ENCODE peak calls at places on chromosomes 6 and 20, in four cellular contexts. L is IMR-90, Q is HepG2, Y is GM12878. G is an unnamed sample.

GRCh38 chr6:133645000-133645619 is 243.8 kb upstream of the TCF21 start:
- DNase-seq in Q (no peak), L (peak), Y (no peak), G (no peak)

GRCh38 chr20:40897177-40897700 is 131.4 kb upstream of the TOP1 start:
- DNase-seq in Q (no peak), L (peak), Y (no peak), G (peak)

GRCh38 chr6:41697902-41698349 is 37.5 kb downstream of the TFEB start:
- DNase-seq in Y (no peak), Q (no peak), L (peak), G (no peak)

GRCh38 chr6:27495386-27496135 is 22.7 kb upstream of the ZNF184 start:
- DNase-seq in Q (peak), L (peak), Y (peak), G (peak)

GRCh38 chr20:63497138-63497945 is 1.5 kb downstream of the EEF1A2 start:
- DNase-seq in Y (no peak), Q (no peak), L (no peak), G (peak)

GRCh38 chr6:15628499-15629131 is 34.2 kb downstream of the DTNBP1 start:
- DNase-seq in Y (no peak), Q (no peak), L (peak), G (no peak)

GRCh38 chr6:148307400-148307799 is 35.2 kb upstream of the SASH1 start:
- DNase-seq in L (peak), Y (no peak), Q (no peak), G (no peak)

GRCh38 chr20:35285806-35286076 is 1.2 kb upstream of the EIF6 start:
- DNase-seq in Q (peak), L (peak), Y (no peak), G (no peak)

GRCh38 chr20:23257848-23258746 is 92.5 kb upstream of the NXT1 start:
- DNase-seq in L (peak), Y (no peak), Q (no peak), G (peak)

GRCh38 chr6:160088069-160088773 is 33.4 kb upstream of the SLC22A1 start:
- DNase-seq in L (peak), Y (no peak), Q (peak), G (peak)

GRCh38 chr6:108157972-108158441 is 7.8 kb upstream of the NR2E1 start:
- DNase-seq in L (no peak), Y (no peak), Q (no peak), G (peak)

GRCh38 chr6:3252369-3252768 is 6.4 kb upstream of the PSMG4 start:
- DNase-seq in L (no peak), Q (peak), Y (no peak), G (no peak)

GRCh38 chr6:109440325-109441068 is at the start of the genes PPIL6 and SMPD2:
- DNase-seq in L (peak), Y (no peak), Q (peak), G (peak)

GRCh38 chr20:50312682-50313187 is 122.1 kb downstream of the CEBPB start:
- DNase-seq in Y (no peak), Q (no peak), L (peak), G (no peak)

GRCh38 chr20:46557231-46557956 is 6.9 kb upstream of the OCSTAMP start:
- DNase-seq in Q (no peak), Y (no peak), L (peak), G (no peak)

GRCh38 chr6:161373905-161374451 is 100.1 kb upstream of the AGPAT4 start:
- DNase-seq in Y (no peak), L (peak), Q (peak), G (peak)

GRCh38 chr6:4004249-4004648 is 74.7 kb downstream of the FAM217A start:
- DNase-seq in Q (no peak), Y (no peak), L (peak), G (no peak)

GRCh38 chr6:49551126-49551865 is 828 bp downstream of the C6orf141 start:
- DNase-seq in Y (no peak), Q (no peak), L (no peak), G (no peak)

GRCh38 chr6:14053776-14054175 is 63.8 kb upstream of the CD83 start:
- DNase-seq in L (peak), Q (no peak), Y (no peak), G (no peak)

GRCh38 chr6:157647261-157647915 is 175.7 kb upstream of the SNX9 start:
- DNase-seq in Q (no peak), Y (no peak), L (no peak), G (no peak)

GRCh38 chr20:61118429-61119224 is 133.4 kb upstream of the CDH4 start:
- DNase-seq in Y (no peak), L (peak), Q (no peak), G (no peak)

GRCh38 chr20:61121661-61122060 is 130.4 kb upstream of the CDH4 start:
- DNase-seq in Y (no peak), Q (no peak), L (no peak), G (no peak)

GRCh38 chr20:61123286-61123685 is 128.8 kb upstream of the CDH4 start:
- DNase-seq in Q (no peak), Y (no peak), L (no peak), G (no peak)

GRCh38 chr20:61119263-61119662 is 132.8 kb upstream of the CDH4 start:
- DNase-seq in L (no peak), Y (no peak), Q (no peak), G (no peak)

DNA sequence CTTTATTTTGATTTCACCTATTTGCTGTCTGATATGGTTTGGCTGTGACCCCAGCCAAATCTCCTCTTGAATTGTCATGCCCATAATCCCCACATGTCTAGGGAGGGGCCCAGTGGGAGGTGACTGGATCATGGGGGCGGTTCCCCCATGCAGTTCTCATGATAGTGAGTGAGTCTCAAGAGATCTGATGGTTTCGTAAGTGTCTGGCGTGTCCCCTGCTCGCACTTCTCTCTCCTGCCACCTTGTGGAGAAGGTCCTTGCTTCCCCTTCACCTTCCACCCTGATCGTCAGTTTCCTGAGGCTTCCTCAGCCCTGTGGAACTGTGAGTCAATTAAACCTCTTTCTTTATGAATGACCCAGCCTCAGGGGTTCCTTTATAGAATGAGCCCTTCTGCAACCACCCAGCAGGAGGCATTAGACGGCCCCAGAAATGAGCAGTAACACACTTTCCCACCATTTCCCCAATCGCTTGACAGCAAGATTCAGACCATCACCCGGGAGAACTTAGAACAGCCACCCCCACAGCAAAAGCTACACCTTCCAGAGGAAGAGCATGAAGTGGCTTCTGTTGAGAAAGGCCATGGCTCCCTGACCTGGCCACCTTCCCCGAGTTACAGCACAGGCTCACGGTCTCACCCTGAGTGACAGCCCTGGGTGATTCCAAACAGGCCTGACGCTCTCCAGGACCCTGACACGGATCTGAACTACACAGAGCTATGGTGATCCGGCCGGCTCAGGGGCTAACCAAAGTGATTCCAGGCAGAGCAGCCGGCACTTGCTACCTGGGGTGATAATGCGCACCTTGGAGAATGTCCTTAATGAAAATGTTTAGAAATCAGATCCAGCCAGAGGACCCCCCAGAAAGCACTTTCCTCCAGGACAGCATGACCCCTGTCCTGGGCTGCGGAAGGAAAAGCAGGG is 131.2 kb upstream of the CDH4 start:
- DNase-seq in L (peak), Y (no peak), Q (peak), G (no peak)
- TF ChIP-seq RFX5 in L (no peak), Y (no peak), Q (no peak), G (no peak)

DNA sequence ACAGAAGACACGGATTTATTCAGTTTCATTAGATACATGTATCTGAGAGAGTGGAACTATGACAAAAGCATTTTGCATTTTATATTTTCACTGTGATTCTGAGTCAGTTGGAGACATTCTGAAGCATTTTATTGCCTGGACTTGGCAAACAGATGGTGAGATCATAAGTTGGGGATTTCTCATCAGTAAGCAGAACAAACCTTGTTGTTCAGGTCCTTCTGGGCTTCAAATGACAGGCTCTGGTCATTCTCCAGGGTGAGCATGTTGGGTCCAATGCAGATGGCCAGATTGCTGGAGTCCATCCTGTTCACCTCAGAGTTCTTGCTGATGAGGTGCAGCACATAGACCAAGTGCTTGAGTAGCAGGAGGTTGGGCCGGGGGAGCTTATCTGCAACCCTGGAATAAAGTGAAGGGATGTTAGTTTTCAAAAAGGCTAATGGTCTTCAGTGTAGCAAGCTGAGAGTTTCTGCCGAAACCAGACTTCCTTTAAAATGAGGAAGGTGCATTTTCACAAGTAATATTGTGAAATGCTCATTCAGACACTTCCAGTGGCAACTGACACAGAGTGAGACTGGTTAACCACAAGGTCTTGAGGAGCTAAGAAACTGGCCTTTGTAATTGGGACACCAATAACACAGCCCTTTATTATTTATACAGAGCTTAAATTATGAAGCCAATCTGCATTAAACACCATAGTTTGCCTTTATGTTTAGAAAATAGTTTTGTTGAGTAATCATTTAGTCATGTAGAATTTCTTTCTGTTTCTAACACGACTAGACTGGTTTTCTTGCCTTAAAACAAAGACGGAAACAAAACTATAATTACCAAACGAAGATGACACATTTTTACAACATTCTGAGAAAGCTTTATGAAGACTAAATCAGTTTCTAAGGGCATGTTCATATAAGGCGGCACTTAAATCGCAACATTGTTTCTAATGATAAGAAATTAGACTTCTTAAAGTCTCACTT is 5.6 kb downstream of the TAGAP start:
- DNase-seq in Q (no peak), L (peak), Y (peak), G (no peak)
- H3K4me3 ChIP-seq in Q (no peak), L (no peak), Y (peak), G (no peak)

DNA sequence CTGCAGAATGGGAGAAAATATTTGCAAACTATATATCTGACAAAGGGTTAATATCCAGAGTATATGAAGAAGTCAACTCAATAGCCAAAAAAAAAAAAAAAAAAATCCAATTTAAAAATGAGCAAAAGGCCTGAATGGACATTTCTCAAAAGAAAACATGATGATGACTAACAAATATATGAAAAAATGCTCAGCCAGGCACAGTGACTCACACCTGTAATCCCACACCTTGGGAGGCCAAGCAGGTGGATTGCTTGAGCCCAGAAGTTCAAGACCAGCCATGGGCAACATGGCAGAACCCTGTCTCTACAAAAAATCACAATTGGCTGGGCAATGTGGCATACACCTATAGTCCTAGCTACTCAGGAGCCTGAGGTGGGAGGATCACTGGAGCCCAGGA is 2.1 kb upstream of the ECHDC1 start:
- DNase-seq in Y (no peak), L (no peak), Q (no peak), G (no peak)
- TF ChIP-seq RFX5 in Y (no peak), L (no peak), Q (no peak), G (no peak)

GRCh38 chr6:114377881-114378280 is 35.1 kb upstream of the HS3ST5 start:
- DNase-seq in Y (no peak), L (peak), Q (no peak), G (no peak)
- H3K4me3 ChIP-seq in Y (no peak), L (no peak), Q (no peak), G (no peak)

GRCh38 chr20:33441142-33441955 is 2.2 kb downstream of the SNTA1 start:
- DNase-seq in Q (peak), Y (no peak), L (no peak), G (no peak)
- TF ChIP-seq RFX5 in Q (peak), Y (no peak), L (no peak), G (no peak)

DNA sequence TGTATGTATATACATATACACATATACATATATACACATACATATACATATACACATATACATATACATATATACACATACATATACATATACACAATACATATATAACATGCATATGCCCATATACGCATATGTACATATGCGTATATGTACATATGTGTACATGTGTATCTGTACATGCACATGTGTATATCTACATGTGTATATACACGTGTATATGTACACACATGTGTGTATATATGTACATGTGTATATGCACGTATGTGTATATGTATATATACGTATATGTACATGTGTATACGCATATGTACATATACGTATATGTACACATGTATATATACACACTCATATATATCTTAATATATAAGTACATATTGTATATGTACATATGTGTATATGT is 60.3 kb downstream of the RGS17 start:
- DNase-seq in Q (no peak), L (no peak), Y (no peak), G (no peak)
- H3K4me3 ChIP-seq in Q (no peak), L (no peak), Y (no peak), G (no peak)

GRCh38 chr6:25188232-25188631 is 90.9 kb upstream of the CARMIL1 start:
- DNase-seq in L (no peak), Q (no peak), Y (no peak), G (no peak)

GRCh38 chr6:25193865-25194679 is 85.1 kb upstream of the CARMIL1 start:
- DNase-seq in Y (no peak), Q (no peak), L (no peak), G (no peak)

GRCh38 chr6:25197116-25197515 is 82.1 kb upstream of the CARMIL1 start:
- DNase-seq in Y (no peak), Q (no peak), L (no peak), G (no peak)

GRCh38 chr6:25192562-25192961 is 86.6 kb upstream of the CARMIL1 start:
- DNase-seq in Q (no peak), L (peak), Y (no peak), G (no peak)

GRCh38 chr6:25193147-25193864 is 85.9 kb upstream of the CARMIL1 start:
- DNase-seq in L (peak), Y (no peak), Q (no peak), G (no peak)
- TF ChIP-seq RFX5 in L (no peak), Y (no peak), Q (no peak), G (no peak)

GRCh38 chr6:32664827-32665362 is 1.6 kb downstream of the HLA-DQB1 start:
- DNase-seq in Y (no peak), Q (no peak), L (no peak), G (no peak)
- H3K4me3 ChIP-seq in Y (no peak), Q (no peak), L (no peak), G (no peak)

DNA sequence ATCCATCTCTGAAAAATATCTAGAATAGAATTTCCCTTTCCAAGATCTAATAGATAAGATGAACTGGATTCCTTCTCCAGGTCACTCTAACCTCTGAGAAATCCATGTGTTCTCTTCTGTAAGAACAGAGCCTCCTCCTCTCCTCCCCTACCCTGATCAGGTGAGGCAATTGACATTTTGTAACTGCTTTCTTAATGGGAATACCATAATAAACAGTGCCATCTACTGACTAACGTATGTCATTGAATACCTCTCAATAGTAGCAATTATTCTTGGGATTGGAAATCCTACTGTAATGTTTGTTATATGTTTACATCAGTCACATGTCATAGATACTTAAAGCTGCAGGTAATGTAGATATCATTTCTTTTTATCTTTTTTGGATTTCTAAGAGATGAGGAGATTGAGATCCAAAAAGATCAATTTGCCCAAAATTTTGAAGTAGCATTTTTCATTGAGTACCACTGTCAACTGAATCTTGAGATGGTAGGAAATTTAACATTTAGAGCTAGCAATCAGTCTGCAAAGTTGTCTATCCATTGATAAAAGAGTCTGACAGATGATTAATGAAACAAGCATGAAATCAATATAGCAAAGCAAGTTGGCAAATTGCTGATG is 365.8 kb upstream of the HSF2 start:
- DNase-seq in L (peak), Y (no peak), Q (peak), G (peak)
- TF ChIP-seq RFX5 in L (no peak), Y (no peak), Q (no peak), G (no peak)

GRCh38 chr6:166341915-166342292 is 441 bp downstream of the SFT2D1 start:
- DNase-seq in L (no peak), Y (no peak), Q (no peak), G (no peak)

GRCh38 chr6:166335378-166336366 is 6.7 kb downstream of the SFT2D1 start:
- DNase-seq in Y (peak), L (no peak), Q (no peak), G (no peak)

GRCh38 chr6:166336847-166337246 is 5.5 kb downstream of the SFT2D1 start:
- DNase-seq in Y (no peak), L (no peak), Q (no peak), G (no peak)

GRCh38 chr6:166341464-166341863 is 881 bp downstream of the SFT2D1 start:
- DNase-seq in Y (no peak), L (no peak), Q (no peak), G (no peak)

DNA sequence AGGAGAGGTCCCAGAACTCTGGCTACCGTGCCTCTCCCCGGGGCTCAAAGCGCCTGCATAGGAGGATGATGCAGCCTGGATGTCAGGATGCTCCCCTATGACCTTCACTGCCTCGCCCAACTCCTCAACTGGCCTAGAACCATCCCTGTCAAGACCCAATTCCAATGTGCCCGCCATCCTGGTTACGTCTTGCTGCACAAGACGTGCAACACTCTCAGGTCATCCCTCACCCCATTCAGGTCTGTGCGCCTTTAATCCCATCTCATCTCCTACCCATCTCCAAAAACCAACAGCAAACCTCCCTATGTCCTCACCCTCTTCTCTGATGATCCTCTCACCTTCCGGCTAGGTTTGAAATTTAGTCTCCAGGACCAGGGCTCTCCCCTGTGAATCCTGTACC is 3.5 kb downstream of the SFT2D1 start:
- DNase-seq in Y (no peak), Q (no peak), L (no peak), G (no peak)
- H3K4me3 ChIP-seq in Y (peak), Q (no peak), L (no peak), G (no peak)

G was measured in SK-N-SH.